ENCODE peak calls at places on chromosomes 2 and 18, in nine cellular contexts. One of them, this sample, is unnamed.

GRCh38 chr2:160909781-160910242 is 250.4 kb upstream of the TANK start:
- DNase-seq in CD4-positive, alpha-beta T cell: no peak
- DNase-seq in fibroblast of lung: peak; percentile 56
- DNase-seq in thoracic aorta: no peak
- DNase-seq in progenitor cell of endocrine pancreas: no peak
- DNase-seq in RWPE2: no peak
- DNase-seq in astrocyte of the spinal cord: peak; percentile 16
- DNase-seq in RWPE1: no peak
- DNase-seq in A549: no peak
- DNase-seq in this sample: no peak

GRCh38 chr18:49582579-49582978 is 20.7 kb downstream of the LIPG start:
- DNase-seq in CD4-positive, alpha-beta T cell: no peak
- DNase-seq in fibroblast of lung: no peak
- DNase-seq in thoracic aorta: no peak
- DNase-seq in progenitor cell of endocrine pancreas: no peak
- DNase-seq in RWPE2: no peak
- DNase-seq in astrocyte of the spinal cord: no peak
- DNase-seq in RWPE1: no peak
- DNase-seq in A549: no peak
- DNase-seq in this sample: peak; percentile 24

GRCh38 chr2:152432206-152432653 is 97.3 kb downstream of the FMNL2 start:
- DNase-seq in CD4-positive, alpha-beta T cell: no peak
- DNase-seq in fibroblast of lung: peak; percentile 58
- DNase-seq in thoracic aorta: no peak
- DNase-seq in progenitor cell of endocrine pancreas: no peak
- DNase-seq in RWPE2: no peak
- DNase-seq in astrocyte of the spinal cord: peak; percentile 50
- DNase-seq in RWPE1: peak; percentile 82
- DNase-seq in A549: peak; percentile 35
- DNase-seq in this sample: peak; percentile 67

GRCh38 chr2:70250434-70250833 is 2.0 kb upstream of the TIA1 start:
- DNase-seq in CD4-positive, alpha-beta T cell: no peak
- DNase-seq in fibroblast of lung: no peak
- DNase-seq in thoracic aorta: no peak
- DNase-seq in progenitor cell of endocrine pancreas: no peak
- DNase-seq in RWPE2: no peak
- DNase-seq in astrocyte of the spinal cord: no peak
- DNase-seq in RWPE1: no peak
- DNase-seq in A549: no peak
- DNase-seq in this sample: no peak

GRCh38 chr2:25324905-25325592 is 16.7 kb downstream of the DNMT3A start:
- DNase-seq in CD4-positive, alpha-beta T cell: no peak
- DNase-seq in fibroblast of lung: peak; percentile 84
- DNase-seq in thoracic aorta: peak; percentile 97
- DNase-seq in progenitor cell of endocrine pancreas: no peak
- DNase-seq in RWPE2: no peak
- DNase-seq in astrocyte of the spinal cord: peak; percentile 76
- DNase-seq in RWPE1: no peak
- DNase-seq in A549: no peak
- DNase-seq in this sample: peak; percentile 58

GRCh38 chr2:39571197-39571731 is 94.5 kb upstream of the TMEM178A start:
- DNase-seq in CD4-positive, alpha-beta T cell: no peak
- DNase-seq in fibroblast of lung: peak; percentile 73
- DNase-seq in thoracic aorta: no peak
- DNase-seq in progenitor cell of endocrine pancreas: no peak
- DNase-seq in RWPE2: no peak
- DNase-seq in astrocyte of the spinal cord: no peak
- DNase-seq in RWPE1: peak; percentile 30
- DNase-seq in A549: no peak
- DNase-seq in this sample: no peak

GRCh38 chr2:128280901-128281321 is 37.8 kb downstream of the HS6ST1 start:
- DNase-seq in CD4-positive, alpha-beta T cell: no peak
- DNase-seq in fibroblast of lung: no peak
- DNase-seq in thoracic aorta: no peak
- DNase-seq in progenitor cell of endocrine pancreas: no peak
- DNase-seq in RWPE2: no peak
- DNase-seq in astrocyte of the spinal cord: no peak
- DNase-seq in RWPE1: no peak
- DNase-seq in A549: no peak
- DNase-seq in this sample: no peak

GRCh38 chr2:183284606-183285005 is 160.4 kb downstream of the NUP35 start:
- DNase-seq in CD4-positive, alpha-beta T cell: no peak
- DNase-seq in fibroblast of lung: peak; percentile 61
- DNase-seq in thoracic aorta: no peak
- DNase-seq in progenitor cell of endocrine pancreas: no peak
- DNase-seq in RWPE2: peak; percentile 62
- DNase-seq in astrocyte of the spinal cord: peak; percentile 69
- DNase-seq in RWPE1: peak; percentile 72
- DNase-seq in A549: no peak
- DNase-seq in this sample: peak; percentile 87

GRCh38 chr18:70190529-70190928 is 15.0 kb downstream of the RTTN start:
- DNase-seq in CD4-positive, alpha-beta T cell: no peak
- DNase-seq in fibroblast of lung: no peak
- DNase-seq in thoracic aorta: no peak
- DNase-seq in progenitor cell of endocrine pancreas: no peak
- DNase-seq in RWPE2: no peak
- DNase-seq in astrocyte of the spinal cord: no peak
- DNase-seq in RWPE1: no peak
- DNase-seq in A549: no peak
- DNase-seq in this sample: no peak

GRCh38 chr2:8575810-8576423 is 105.9 kb upstream of the ID2 start:
- DNase-seq in CD4-positive, alpha-beta T cell: no peak
- DNase-seq in fibroblast of lung: no peak
- DNase-seq in thoracic aorta: no peak
- DNase-seq in progenitor cell of endocrine pancreas: no peak
- DNase-seq in RWPE2: no peak
- DNase-seq in astrocyte of the spinal cord: no peak
- DNase-seq in RWPE1: no peak
- DNase-seq in A549: no peak
- DNase-seq in this sample: no peak

GRCh38 chr18:48263913-48264506 is 145.2 kb downstream of the ZBTB7C start:
- DNase-seq in CD4-positive, alpha-beta T cell: no peak
- DNase-seq in fibroblast of lung: peak; percentile 48
- DNase-seq in thoracic aorta: no peak
- DNase-seq in progenitor cell of endocrine pancreas: no peak
- DNase-seq in RWPE2: no peak
- DNase-seq in astrocyte of the spinal cord: no peak
- DNase-seq in RWPE1: no peak
- DNase-seq in A549: no peak
- DNase-seq in this sample: no peak

DNA sequence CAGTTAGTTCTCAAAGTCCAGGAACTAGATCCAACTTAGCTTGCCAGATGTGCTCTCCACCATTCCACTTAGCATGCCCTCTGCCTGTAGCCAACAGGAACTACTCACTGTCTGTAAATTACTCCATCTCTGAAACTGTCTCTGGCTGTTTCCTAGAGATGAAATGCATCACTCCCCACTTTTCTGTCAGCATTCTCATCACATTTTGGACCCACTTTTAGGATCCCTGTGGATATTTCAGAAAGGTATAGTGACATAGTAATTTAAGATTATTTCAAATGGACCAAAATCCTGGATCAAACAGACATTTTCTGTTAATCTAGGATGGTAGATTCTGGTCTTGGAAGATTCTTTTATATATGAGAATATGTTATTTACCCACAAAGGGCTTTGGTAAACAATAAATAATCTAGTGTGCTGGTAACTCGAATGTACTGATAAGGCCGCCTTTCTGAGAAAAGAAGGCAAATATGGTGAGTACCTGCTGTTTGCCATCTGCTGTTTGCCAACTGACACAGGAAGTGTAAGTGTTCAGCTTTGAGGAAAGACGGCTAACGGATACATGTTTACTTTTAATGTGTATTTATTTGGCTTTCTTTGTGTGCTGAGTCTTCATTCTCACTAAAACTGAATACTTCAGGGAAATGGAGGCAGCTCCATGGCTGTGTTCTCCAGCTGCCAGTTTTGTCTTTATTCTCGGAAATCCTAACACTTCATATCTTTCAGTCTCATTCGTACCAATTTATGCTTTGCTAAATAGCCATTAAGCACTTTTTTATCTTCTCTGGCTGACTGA is 79.5 kb downstream of the EVA1A start:
- DNase-seq in CD4-positive, alpha-beta T cell: no peak
- DNase-seq in fibroblast of lung: peak; percentile 24
- DNase-seq in thoracic aorta: no peak
- DNase-seq in progenitor cell of endocrine pancreas: no peak
- DNase-seq in RWPE2: no peak
- DNase-seq in astrocyte of the spinal cord: peak; percentile 15
- DNase-seq in RWPE1: no peak
- DNase-seq in A549: no peak
- DNase-seq in this sample: peak; percentile 35
- TF ChIP-seq CTCF in CD4-positive, alpha-beta T cell: no peak
- TF ChIP-seq CTCF in fibroblast of lung: peak; percentile 55
- TF ChIP-seq CTCF in thoracic aorta: no peak
- TF ChIP-seq CTCF in progenitor cell of endocrine pancreas: peak; percentile 41
- TF ChIP-seq CTCF in RWPE2: peak; percentile 16
- TF ChIP-seq CTCF in astrocyte of the spinal cord: peak; percentile 45
- TF ChIP-seq CTCF in RWPE1: no peak
- TF ChIP-seq CTCF in A549: peak; percentile 32
- TF ChIP-seq CTCF in this sample: peak; percentile 65

DNA sequence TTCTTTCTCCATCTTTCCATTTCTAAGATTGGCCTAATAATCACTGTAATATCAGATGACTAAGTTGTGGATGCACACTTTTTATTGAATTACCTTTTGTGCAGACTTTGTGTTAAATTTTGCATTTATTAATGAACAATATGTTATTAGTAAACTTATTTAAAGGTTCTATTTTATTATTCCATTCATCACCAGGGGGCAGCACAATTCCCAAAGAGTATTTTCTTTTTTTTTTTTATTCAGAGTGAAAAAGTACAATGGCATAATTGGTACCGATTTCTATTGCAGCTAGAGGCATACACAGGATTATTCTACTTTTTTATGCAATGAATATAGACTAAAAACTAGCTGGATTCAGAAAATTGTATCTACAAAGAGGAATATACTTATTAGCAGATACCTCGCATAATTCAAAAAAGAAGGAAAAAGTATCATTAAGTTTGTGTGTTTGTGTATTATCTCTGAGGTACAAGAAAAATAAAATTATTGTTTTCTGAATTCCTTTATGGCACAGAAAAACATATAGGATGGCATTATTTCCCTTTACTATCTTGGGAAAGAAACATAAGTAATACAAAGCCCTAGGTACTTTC is 390.6 kb downstream of the ERBB4 start:
- DNase-seq in CD4-positive, alpha-beta T cell: no peak
- DNase-seq in fibroblast of lung: no peak
- DNase-seq in thoracic aorta: no peak
- DNase-seq in progenitor cell of endocrine pancreas: no peak
- DNase-seq in RWPE2: no peak
- DNase-seq in astrocyte of the spinal cord: peak; percentile 20
- DNase-seq in RWPE1: no peak
- DNase-seq in A549: no peak
- DNase-seq in this sample: no peak
- TF ChIP-seq CTCF in CD4-positive, alpha-beta T cell: no peak
- TF ChIP-seq CTCF in fibroblast of lung: peak; percentile 24
- TF ChIP-seq CTCF in thoracic aorta: peak; percentile 47
- TF ChIP-seq CTCF in progenitor cell of endocrine pancreas: peak; percentile 62
- TF ChIP-seq CTCF in RWPE2: peak; percentile 80
- TF ChIP-seq CTCF in astrocyte of the spinal cord: peak; percentile 38
- TF ChIP-seq CTCF in RWPE1: peak; percentile 45
- TF ChIP-seq CTCF in A549: peak; percentile 51
- TF ChIP-seq CTCF in this sample: peak; percentile 81

DNA sequence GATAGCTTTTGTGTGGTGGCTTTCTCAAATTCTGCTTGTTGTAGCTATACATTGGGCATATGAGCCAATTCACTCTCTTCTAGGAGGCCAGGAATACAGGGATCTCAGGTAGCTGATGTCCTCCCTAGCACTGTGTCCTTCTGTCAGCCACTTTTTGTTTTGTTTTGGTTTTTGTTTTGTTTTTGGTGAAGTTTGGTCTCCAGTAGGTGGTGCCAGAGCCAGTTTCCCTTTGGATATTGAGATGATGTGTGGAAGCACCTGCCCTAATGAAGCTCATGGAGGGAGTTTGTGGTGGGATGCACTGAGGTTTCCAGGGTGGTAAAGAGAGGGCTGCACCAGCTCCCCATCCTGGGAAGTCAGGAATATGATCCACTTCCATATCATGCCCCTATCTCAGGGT is 100.5 kb upstream of the VWC2L start:
- DNase-seq in CD4-positive, alpha-beta T cell: no peak
- DNase-seq in fibroblast of lung: no peak
- DNase-seq in thoracic aorta: no peak
- DNase-seq in progenitor cell of endocrine pancreas: no peak
- DNase-seq in RWPE2: no peak
- DNase-seq in astrocyte of the spinal cord: no peak
- DNase-seq in RWPE1: no peak
- DNase-seq in A549: no peak
- DNase-seq in this sample: no peak
- TF ChIP-seq CTCF in CD4-positive, alpha-beta T cell: no peak
- TF ChIP-seq CTCF in fibroblast of lung: no peak
- TF ChIP-seq CTCF in thoracic aorta: no peak
- TF ChIP-seq CTCF in progenitor cell of endocrine pancreas: no peak
- TF ChIP-seq CTCF in RWPE2: peak; percentile 42
- TF ChIP-seq CTCF in astrocyte of the spinal cord: peak; percentile 24
- TF ChIP-seq CTCF in RWPE1: no peak
- TF ChIP-seq CTCF in A549: no peak
- TF ChIP-seq CTCF in this sample: peak; percentile 60

GRCh38 chr2:2325538-2325937 is 5.5 kb downstream of the MYT1L start:
- DNase-seq in CD4-positive, alpha-beta T cell: no peak
- DNase-seq in fibroblast of lung: no peak
- DNase-seq in thoracic aorta: no peak
- DNase-seq in progenitor cell of endocrine pancreas: no peak
- DNase-seq in RWPE2: no peak
- DNase-seq in astrocyte of the spinal cord: no peak
- DNase-seq in RWPE1: no peak
- DNase-seq in A549: no peak
- DNase-seq in this sample: no peak

GRCh38 chr2:2326653-2327052 is 4.4 kb downstream of the MYT1L start:
- DNase-seq in CD4-positive, alpha-beta T cell: no peak
- DNase-seq in fibroblast of lung: no peak
- DNase-seq in thoracic aorta: no peak
- DNase-seq in progenitor cell of endocrine pancreas: no peak
- DNase-seq in RWPE2: no peak
- DNase-seq in astrocyte of the spinal cord: no peak
- DNase-seq in RWPE1: no peak
- DNase-seq in A549: no peak
- DNase-seq in this sample: no peak

GRCh38 chr2:2324119-2324518 is 7.0 kb downstream of the MYT1L start:
- DNase-seq in CD4-positive, alpha-beta T cell: no peak
- DNase-seq in fibroblast of lung: no peak
- DNase-seq in thoracic aorta: no peak
- DNase-seq in progenitor cell of endocrine pancreas: no peak
- DNase-seq in RWPE2: no peak
- DNase-seq in astrocyte of the spinal cord: no peak
- DNase-seq in RWPE1: no peak
- DNase-seq in A549: no peak
- DNase-seq in this sample: no peak

GRCh38 chr2:2324565-2325101 is 6.4 kb downstream of the MYT1L start:
- DNase-seq in CD4-positive, alpha-beta T cell: no peak
- DNase-seq in fibroblast of lung: no peak
- DNase-seq in thoracic aorta: no peak
- DNase-seq in progenitor cell of endocrine pancreas: no peak
- DNase-seq in RWPE2: no peak
- DNase-seq in astrocyte of the spinal cord: no peak
- DNase-seq in RWPE1: no peak
- DNase-seq in A549: no peak
- DNase-seq in this sample: no peak

DNA sequence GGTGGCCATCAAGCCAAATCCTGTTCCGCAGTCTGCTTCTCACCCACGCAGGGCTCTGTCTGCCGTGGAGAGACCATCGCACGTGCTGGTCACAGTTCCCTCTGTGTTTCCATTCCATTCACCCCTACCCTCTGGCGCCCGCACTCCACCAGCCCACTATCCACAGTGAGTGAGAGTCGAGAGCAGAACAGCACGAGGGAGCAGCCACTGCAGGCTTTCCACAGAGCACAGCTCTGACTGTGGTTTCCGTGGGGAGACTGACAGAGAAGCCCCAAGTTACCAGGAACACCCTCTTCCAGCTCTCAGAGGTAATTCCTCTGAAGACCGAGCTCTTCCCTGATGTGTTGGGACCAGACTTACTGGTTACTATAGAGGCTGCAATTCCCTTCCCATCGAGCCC is 5.0 kb downstream of the MYT1L start:
- DNase-seq in CD4-positive, alpha-beta T cell: no peak
- DNase-seq in fibroblast of lung: no peak
- DNase-seq in thoracic aorta: no peak
- DNase-seq in progenitor cell of endocrine pancreas: no peak
- DNase-seq in RWPE2: no peak
- DNase-seq in astrocyte of the spinal cord: no peak
- DNase-seq in RWPE1: no peak
- DNase-seq in A549: no peak
- DNase-seq in this sample: no peak
- TF ChIP-seq CTCF in CD4-positive, alpha-beta T cell: no peak
- TF ChIP-seq CTCF in fibroblast of lung: no peak
- TF ChIP-seq CTCF in thoracic aorta: no peak
- TF ChIP-seq CTCF in progenitor cell of endocrine pancreas: no peak
- TF ChIP-seq CTCF in RWPE2: no peak
- TF ChIP-seq CTCF in astrocyte of the spinal cord: no peak
- TF ChIP-seq CTCF in RWPE1: no peak
- TF ChIP-seq CTCF in A549: no peak
- TF ChIP-seq CTCF in this sample: no peak

This sample was measured in HFFc6.